ENCODE peak calls at places on chromosomes 7 and 10, in six cellular contexts. B is lower leg skin, H is brain microvascular endothelial cell, A is astrocyte of the spinal cord, X is uterus, F is mucosa of descending colon. J is an unnamed sample.

GRCh38 chr7:140003913-140004382 is 58.8 kb downstream of the PARP12 start:
- DNase-seq in B (no peak), F (no peak), H (peak; percentile 61), X (no peak), A (peak; percentile 77), J (peak; percentile 65)

GRCh38 chr10:73647211-73647874 is 6.1 kb upstream of the MYOZ1 start:
- DNase-seq in F (peak; percentile 74), A (peak; percentile 42), X (peak; percentile 67), B (peak; percentile 91), H (no peak), J (peak; percentile 38)

GRCh38 chr7:16670021-16670420 is 24.0 kb downstream of the BZW2 start:
- DNase-seq in X (no peak), B (no peak), F (no peak), H (no peak), A (peak; percentile 49), J (peak; percentile 64)

GRCh38 chr10:33506391-33506790 is 171.9 kb upstream of the NRP1 start:
- DNase-seq in A (no peak), B (no peak), H (no peak), X (no peak), F (no peak), J (no peak)

GRCh38 chr7:37916017-37916672 is 472 bp downstream of the SFRP4 start:
- DNase-seq in H (peak; percentile 7), X (peak; percentile 33), F (peak; percentile 27), A (no peak), B (no peak), J (no peak)

GRCh38 chr7:102193806-102194205 is 92.9 kb upstream of the SH2B2 start:
- DNase-seq in A (peak; percentile 28), F (no peak), H (peak; percentile 20), X (no peak), B (no peak), J (no peak)

GRCh38 chr10:14089556-14090297 is 241.0 kb downstream of the FRMD4A start:
- DNase-seq in X (no peak), F (no peak), B (no peak), A (no peak), H (no peak), J (no peak)

GRCh38 chr7:5525271-5526189 is 101.9 kb upstream of the TNRC18 start:
- DNase-seq in F (peak; percentile 51), X (peak; percentile 47), A (peak; percentile 62), B (no peak), H (no peak), J (peak; percentile 75)

GRCh38 chr7:51265066-51265907 is 51.3 kb downstream of the COBL start:
- DNase-seq in B (no peak), H (no peak), X (no peak), A (no peak), F (peak; percentile 73), J (no peak)

GRCh38 chr10:30027057-30028005 is 32.1 kb downstream of the JCAD start:
- DNase-seq in A (no peak), H (peak; percentile 7), B (peak; percentile 91), X (peak; percentile 43), F (peak; percentile 71), J (no peak)

GRCh38 chr7:49400891-49401550 is 372.4 kb upstream of the VWC2 start:
- DNase-seq in X (no peak), H (no peak), A (peak; percentile 18), F (no peak), B (no peak), J (no peak)

GRCh38 chr7:2157473-2158279 is 75.1 kb downstream of the MAD1L1 start:
- DNase-seq in H (peak; percentile 85), F (peak; percentile 50), X (peak; percentile 64), A (peak; percentile 96), B (no peak), J (peak; percentile 87)

GRCh38 chr7:48976268-48976667 is 51.9 kb downstream of the CDC14C start:
- DNase-seq in B (no peak), H (no peak), X (no peak), A (no peak), F (no peak), J (no peak)

GRCh38 chr7:82029236-82029635 is 259.4 kb upstream of the HGF start:
- DNase-seq in B (no peak), X (no peak), F (no peak), A (no peak), H (no peak), J (peak; percentile 51)

GRCh38 chr10:119020627-119020946 is 8.9 kb upstream of the NANOS1 start:
- DNase-seq in F (no peak), X (no peak), B (no peak), H (no peak), A (no peak), J (peak; percentile 25)

GRCh38 chr10:117609095-117609821 is 66.7 kb downstream of the EMX2 start:
- DNase-seq in H (peak; percentile 78), X (peak; percentile 66), B (peak; percentile 81), F (no peak), A (peak; percentile 53), J (peak; percentile 96)

GRCh38 chr10:128471151-128471550 is 344.9 kb upstream of the MKI67 start:
- DNase-seq in F (no peak), A (no peak), X (no peak), B (no peak), H (no peak), J (no peak)

GRCh38 chr10:111511751-111512150 is 434.9 kb downstream of the ADRA2A start:
- DNase-seq in A (no peak), F (no peak), H (no peak), B (no peak), X (no peak), J (no peak)

GRCh38 chr7:38424750-38425463 is 151.5 kb upstream of the TARP start:
- DNase-seq in X (no peak), A (no peak), H (no peak), B (no peak), F (no peak), J (no peak)

GRCh38 chr10:33260403-33261239 is 73.8 kb downstream of the NRP1 start:
- DNase-seq in F (no peak), X (no peak), H (no peak), A (peak; percentile 33), B (no peak), J (no peak)

GRCh38 chr10:79070091-79070610 is 1.4 kb downstream of the ZMIZ1 start:
- DNase-seq in H (no peak), B (peak; percentile 92), F (peak; percentile 75), A (no peak), X (peak; percentile 48), J (peak; percentile 64)

GRCh38 chr7:157652161-157652953 is 315.6 kb downstream of the DNAJB6 start:
- DNase-seq in B (no peak), F (no peak), A (no peak), H (no peak), X (no peak), J (no peak)

GRCh38 chr7:128821724-128822123 is 8.5 kb upstream of the FLNC start:
- DNase-seq in X (no peak), F (no peak), A (no peak), B (no peak), H (no peak), J (no peak)
- H3K4me3 ChIP-seq in X (no peak overlapping the region), F (no peak overlapping the region), A (no peak overlapping the region), B (no peak overlapping the region), H (no peak overlapping the region), J (no peak overlapping the region)

DNA sequence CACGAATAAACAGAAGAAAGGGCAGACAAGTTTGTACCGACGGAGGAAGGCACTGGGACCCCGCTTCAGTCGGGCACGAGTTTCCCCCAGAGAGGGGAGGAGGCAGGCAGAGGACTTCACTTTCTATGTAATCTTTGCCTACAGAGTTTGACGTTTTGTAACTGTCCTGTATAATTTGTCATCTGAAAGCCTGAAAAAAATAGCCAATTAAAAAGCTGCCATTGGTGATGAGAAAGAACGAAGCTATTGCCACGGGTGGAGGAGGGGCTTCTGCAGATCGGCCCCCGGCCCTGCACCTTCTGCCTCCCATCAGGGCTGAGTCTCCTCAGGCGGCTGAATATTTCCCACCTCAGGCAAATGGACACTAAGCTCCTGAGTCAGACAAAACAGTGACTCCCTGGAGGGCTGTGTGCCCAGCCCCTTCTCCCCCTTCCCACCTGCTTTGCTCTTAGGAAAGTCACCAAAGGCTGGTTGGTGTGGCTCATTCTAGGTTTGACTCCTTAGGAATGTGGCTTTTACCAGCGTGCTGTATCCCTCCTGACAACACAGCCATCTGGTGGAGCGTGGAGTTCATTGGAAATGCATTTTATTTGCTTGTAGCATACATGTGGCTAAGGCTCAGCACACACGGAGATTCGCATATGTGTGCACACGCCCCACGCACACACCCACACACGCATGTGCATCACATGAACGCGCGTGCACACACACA is 117.4 kb downstream of the VIPR2 start:
- DNase-seq in H (no peak), X (peak; percentile 22), A (no peak), B (peak; percentile 76), F (no peak), J (no peak)
- TF ChIP-seq CTCF in H (no peak), X (no peak), A (no peak), B (no peak), F (no peak), J (no peak)

GRCh38 chr7:19713676-19714075 is 4.8 kb upstream of the POLR1F start:
- DNase-seq in F (no peak), X (no peak), H (peak; percentile 65), A (peak; percentile 55), B (no peak), J (peak; percentile 51)

GRCh38 chr7:19705663-19706062 is 3.2 kb downstream of the POLR1F start:
- DNase-seq in H (no peak), X (no peak), B (no peak), F (no peak), A (no peak), J (no peak)

GRCh38 chr7:19708397-19709248 is at the start of gene POLR1F:
- DNase-seq in X (peak; percentile 96), A (peak; percentile 97), H (peak; percentile 93), F (peak; percentile 96), B (peak; percentile 98), J (peak; percentile 92)

GRCh38 chr7:19707240-19707639 is 1.6 kb downstream of the POLR1F start:
- DNase-seq in X (no peak), F (no peak), B (no peak), A (peak; percentile 27), H (peak; percentile 39), J (no peak)

GRCh38 chr7:19709249-19709578 is 377 bp upstream of the POLR1F start:
- DNase-seq in F (no peak), A (no peak), H (no peak), X (no peak), B (no peak), J (no peak)
- H3K4me3 ChIP-seq in F (no peak overlapping the region), A (peak overlapping the region; percentile 81), H (no peak overlapping the region), X (peak overlapping the region; percentile 49), B (no peak overlapping the region), J (no peak overlapping the region)

GRCh38 chr10:19498348-19499290 is 317.6 kb upstream of the PLXDC2 start:
- DNase-seq in B (no peak), A (no peak), F (no peak), H (no peak), X (peak; percentile 13), J (peak; percentile 24)

GRCh38 chr10:19499291-19499765 is 316.9 kb upstream of the PLXDC2 start:
- DNase-seq in A (no peak), F (no peak), H (no peak), B (no peak), X (no peak), J (no peak)

GRCh38 chr10:19488592-19489280 is 327.5 kb upstream of the PLXDC2 start:
- DNase-seq in F (peak; percentile 25), H (no peak), B (peak; percentile 87), X (peak; percentile 35), A (peak; percentile 8), J (peak; percentile 4)

DNA sequence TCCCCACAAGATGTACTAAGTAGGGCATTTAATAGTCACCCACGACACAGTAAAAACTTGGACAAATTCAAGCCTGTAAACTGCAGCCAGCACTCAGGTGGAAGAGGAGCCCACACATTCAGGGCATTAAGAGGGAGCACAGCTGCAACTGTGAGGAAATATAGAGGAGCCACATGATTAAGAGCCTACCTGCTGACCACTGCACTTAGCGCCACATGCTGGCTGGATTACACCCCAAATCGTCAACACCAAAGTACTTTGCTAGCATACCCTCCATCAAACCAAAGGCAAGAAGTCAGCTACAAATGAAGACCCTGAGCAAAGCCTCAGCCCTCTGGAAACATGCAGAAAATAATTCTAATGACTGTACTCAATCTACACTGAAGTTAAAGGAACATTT is 322.3 kb upstream of the PLXDC2 start:
- DNase-seq in X (no peak), F (no peak), A (no peak), H (no peak), B (no peak), J (no peak)
- TF ChIP-seq CTCF in X (no peak), F (no peak), A (no peak), H (no peak), B (no peak), J (no peak)

J was measured in AG10803.